ENCODE peak calls at places on chromosomes 16 and 17, in nine cellular contexts. P, Y, S, G, W, R, O, F and C are unnamed samples.

GRCh38 chr16:72388007-72388406 is 216.1 kb upstream of the PMFBP1 start:
- DNase-seq in W (no peak), P (no peak), O (no peak), F (no peak), S (no peak), G (no peak), R (no peak), Y (no peak), C (no peak)

GRCh38 chr16:84774810-84775209 is 45.0 kb upstream of the CRISPLD2 start:
- DNase-seq in P (peak; percentile 90), S (no peak), G (no peak), Y (peak; percentile 54), F (no peak), O (no peak), W (peak; percentile 98), R (peak; percentile 71), C (no peak)

GRCh38 chr16:84177740-84178070 is 9.2 kb downstream of the TAF1C start:
- DNase-seq in S (no peak), Y (no peak), O (no peak), G (no peak), F (no peak), R (no peak), W (peak; percentile 81), P (peak; percentile 39), C (no peak)

GRCh38 chr17:6948562-6948961 is 47.3 kb upstream of the ALOX12 start:
- DNase-seq in O (no peak), Y (peak; percentile 44), P (no peak), G (no peak), R (no peak), W (no peak), F (no peak), S (no peak), C (no peak)

GRCh38 chr17:67050476-67051154 is 6.3 kb downstream of the CACNG1 start:
- DNase-seq in S (no peak), G (no peak), P (no peak), Y (no peak), W (no peak), O (no peak), R (no peak), F (no peak), C (no peak)

GRCh38 chr16:55506708-55507107 is 2.2 kb upstream of the LPCAT2 start:
- DNase-seq in S (no peak), W (no peak), P (no peak), Y (no peak), G (no peak), R (no peak), F (no peak), O (no peak), C (no peak)

GRCh38 chr17:57114085-57114673 is 29.1 kb downstream of the AKAP1 start:
- DNase-seq in Y (peak; percentile 66), P (peak; percentile 38), O (peak; percentile 69), R (no peak), W (peak; percentile 6), S (peak; percentile 78), G (no peak), F (peak; percentile 88), C (peak; percentile 63)

GRCh38 chr17:71639865-71640264 is 481.0 kb upstream of the SOX9 start:
- DNase-seq in S (no peak), P (no peak), W (no peak), O (no peak), R (no peak), G (no peak), F (no peak), Y (no peak), C (no peak)

GRCh38 chr17:61395983-61396585 is 3.6 kb upstream of the TBX2 start:
- DNase-seq in R (no peak), G (peak; percentile 77), O (no peak), S (no peak), P (no peak), W (peak; percentile 52), F (no peak), Y (no peak), C (peak; percentile 50)

GRCh38 chr17:61393904-61394629 is 5.6 kb upstream of the TBX2 start:
- DNase-seq in R (no peak), G (peak; percentile 67), P (peak; percentile 36), O (no peak), Y (no peak), W (peak; percentile 81), F (no peak), S (no peak), C (peak; percentile 28)

GRCh38 chr17:61396586-61397085 is 3.0 kb upstream of the TBX2 start:
- DNase-seq in Y (no peak), R (no peak), O (no peak), P (no peak), W (peak; percentile 35), G (peak; percentile 80), S (no peak), F (no peak), C (no peak)

GRCh38 chr17:61394630-61395408 is 4.8 kb upstream of the TBX2 start:
- DNase-seq in R (no peak), O (no peak), F (no peak), P (no peak), G (peak; percentile 57), W (peak; percentile 22), Y (no peak), S (no peak), C (no peak)

DNA sequence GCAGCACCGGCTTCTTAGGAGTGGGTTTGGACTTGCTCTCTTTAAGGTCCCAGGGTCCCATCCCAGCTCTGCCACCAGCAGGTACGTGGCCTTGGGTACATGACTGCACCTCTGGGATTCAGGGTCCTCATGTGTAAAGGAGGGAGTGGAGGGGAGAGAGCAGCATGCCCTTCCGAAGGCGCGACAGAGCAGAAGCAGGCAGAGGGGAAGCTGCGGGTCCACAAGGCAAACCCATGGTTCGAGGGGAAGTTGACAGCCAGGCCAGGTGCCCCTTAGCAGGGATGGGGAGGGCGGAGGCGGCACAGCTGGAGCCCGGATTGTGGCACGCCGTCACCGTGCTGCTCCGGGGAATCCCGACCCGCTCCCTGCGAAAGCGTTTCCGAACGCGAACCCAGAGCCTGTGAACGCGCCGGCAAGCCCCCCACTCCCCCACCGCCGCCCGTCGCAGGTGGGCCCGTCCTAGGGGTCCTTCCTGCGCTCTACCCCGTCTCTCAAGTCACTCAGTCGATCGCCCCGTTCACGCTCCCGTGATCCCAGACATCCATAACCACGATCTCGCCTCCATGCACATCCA is 4.1 kb upstream of the TBX2 start:
- DNase-seq in F (peak; percentile 68), O (no peak), G (no peak), Y (no peak), P (no peak), S (no peak), R (no peak), W (no peak), C (peak; percentile 33)
- H3K27me3 ChIP-seq in F (peaks cover 57% of the 10 kb centered on the region), O (no peaks in the 10 kb centered on the region), G (peaks cover 67% of the 10 kb centered on the region), Y (no peaks in the 10 kb centered on the region), P (peaks cover 3% of the 10 kb centered on the region), S (peaks cover 10% of the 10 kb centered on the region), R (peaks cover 34% of the 10 kb centered on the region), W (no peaks in the 10 kb centered on the region), C (peaks cover 87% of the 10 kb centered on the region)

GRCh38 chr16:88983157-88983556 is 6.2 kb upstream of the CBFA2T3 start:
- DNase-seq in S (no peak), Y (no peak), P (no peak), F (no peak), W (no peak), G (peak; percentile 60), O (no peak), R (no peak), C (no peak)

GRCh38 chr16:88982286-88983084 is 5.5 kb upstream of the CBFA2T3 start:
- DNase-seq in Y (no peak), S (no peak), G (peak; percentile 69), P (no peak), R (no peak), O (no peak), F (no peak), W (no peak), C (no peak)

GRCh38 chr16:88983771-88984687 is 7.0 kb upstream of the CBFA2T3 start:
- DNase-seq in Y (no peak), W (no peak), F (no peak), G (peak; percentile 80), S (no peak), O (no peak), R (no peak), P (no peak), C (no peak)

GRCh38 chr16:88988980-88989791 is 12.2 kb upstream of the CBFA2T3 start:
- DNase-seq in O (no peak), Y (no peak), W (no peak), F (no peak), P (no peak), R (no peak), S (no peak), G (peak; percentile 75), C (no peak)

DNA sequence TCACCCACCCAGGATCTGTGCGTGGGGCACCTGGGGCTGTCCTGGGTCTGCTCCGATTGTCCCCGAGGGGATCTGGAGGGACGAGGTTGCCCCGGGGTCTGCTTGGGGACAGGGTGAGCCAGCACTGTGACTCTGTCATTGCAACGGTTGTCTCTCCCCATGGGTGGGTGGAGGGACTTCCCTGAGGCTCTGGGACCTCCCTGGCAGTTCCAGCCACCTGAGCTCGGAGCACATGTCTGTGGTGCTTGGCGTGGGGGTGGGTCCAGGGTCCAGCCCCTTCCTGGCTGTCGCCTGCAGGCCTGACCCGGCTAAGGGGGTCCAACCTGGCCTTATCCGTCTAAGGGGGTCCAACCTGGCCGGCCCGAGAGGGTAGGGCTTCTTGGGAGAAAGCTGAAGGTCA is 8.5 kb upstream of the CBFA2T3 start:
- DNase-seq in W (no peak), F (no peak), P (no peak), O (no peak), R (no peak), G (no peak), Y (no peak), S (no peak), C (no peak)
- H3K27me3 ChIP-seq in W (peaks cover 42% of the 10 kb centered on the region), F (no peaks in the 10 kb centered on the region), P (no peaks in the 10 kb centered on the region), O (no peaks in the 10 kb centered on the region), R (no peaks in the 10 kb centered on the region), G (peaks cover 68% of the 10 kb centered on the region), Y (no peaks in the 10 kb centered on the region), S (no peaks in the 10 kb centered on the region), C (no peaks in the 10 kb centered on the region)

DNA sequence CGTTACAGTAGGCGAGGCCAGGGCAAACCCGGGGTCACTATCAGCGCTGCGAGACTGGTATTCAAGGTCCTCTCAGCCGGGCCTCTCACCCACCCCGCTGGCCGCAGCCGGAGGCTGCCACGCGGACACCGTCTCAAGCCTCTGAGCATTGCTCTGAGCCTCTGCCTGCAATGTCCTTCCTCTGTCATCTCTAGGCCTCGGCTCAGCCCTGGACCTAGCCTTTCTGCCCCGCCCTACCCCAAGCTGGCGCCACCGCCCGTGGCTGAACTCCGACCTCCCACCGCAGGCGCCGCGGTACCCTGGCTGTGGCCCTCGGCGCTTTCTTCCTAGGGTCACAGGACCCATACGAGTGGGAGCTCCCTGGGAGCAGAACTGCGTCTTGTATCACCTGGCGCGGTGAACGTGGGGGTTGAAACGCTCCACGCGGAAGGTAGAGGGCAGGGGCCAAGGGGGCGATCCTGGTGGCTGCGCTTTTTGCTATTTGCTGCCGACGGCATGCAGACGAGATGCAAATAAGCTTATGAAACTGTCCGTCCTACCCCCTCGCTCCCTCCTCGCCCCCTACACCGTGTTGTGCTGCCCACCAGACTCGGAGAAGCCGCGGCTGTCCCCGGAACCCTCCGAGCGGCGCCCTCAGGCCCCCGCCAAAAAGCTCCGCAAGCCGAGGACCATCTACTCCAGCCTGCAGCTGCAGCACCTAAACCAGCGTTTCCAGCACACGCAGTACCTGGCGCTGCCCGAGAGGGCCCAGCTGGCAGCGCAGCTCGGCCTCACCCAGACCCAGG is 3.7 kb downstream of the DLX4 start:
- DNase-seq in S (no peak), F (peak; percentile 61), O (no peak), R (no peak), Y (no peak), G (no peak), W (no peak), P (no peak), C (peak; percentile 65)
- H3K27me3 ChIP-seq in S (peaks cover 63% of the 10 kb centered on the region), F (peaks cover 75% of the 10 kb centered on the region), O (no peaks in the 10 kb centered on the region), R (peaks cover 59% of the 10 kb centered on the region), Y (peaks cover 69% of the 10 kb centered on the region), G (peaks cover 100% of the 10 kb centered on the region), W (peaks cover 98% of the 10 kb centered on the region), P (peaks cover 98% of the 10 kb centered on the region), C (peaks cover 86% of the 10 kb centered on the region)

GRCh38 chr16:49928176-49928892 is 72.4 kb upstream of the ZNF423 start:
- DNase-seq in F (no peak), G (no peak), S (no peak), O (no peak), Y (no peak), P (no peak), R (no peak), W (no peak), C (no peak)
- H3K27me3 ChIP-seq in F (no peaks in the 10 kb centered on the region), G (no peaks in the 10 kb centered on the region), S (no peaks in the 10 kb centered on the region), O (no peaks in the 10 kb centered on the region), Y (peaks cover 43% of the 10 kb centered on the region), P (no peaks in the 10 kb centered on the region), R (no peaks in the 10 kb centered on the region), W (peaks cover 3% of the 10 kb centered on the region), C (no peaks in the 10 kb centered on the region)